ENCODE peak calls at places on chromosome 11, in seven cellular contexts. L, V, P, I, S, X and B are unnamed samples.

GRCh38 chr11:130389315-130389935 is 39.0 kb downstream of the ADAMTS8 start:
- DNase-seq in S (no peak), V (no peak), L (no peak), P (peak), I (no peak), X (no peak), B (no peak)

GRCh38 chr11:80722616-80723015 is 1281.8 kb upstream of the TENM4 start:
- DNase-seq in I (no peak), V (no peak), X (no peak), L (peak), P (peak), S (no peak), B (no peak)

GRCh38 chr11:4393209-4394196 is at the start of gene TRIM21:
- DNase-seq in I (peak), S (peak), L (peak), V (peak), P (peak), X (peak), B (peak)

GRCh38 chr11:45262900-45263299 is 23.2 kb downstream of the SYT13 start:
- DNase-seq in I (no peak), V (no peak), P (no peak), S (no peak), L (no peak), X (no peak), B (no peak)

GRCh38 chr11:58905141-58905715 is 34.1 kb upstream of the GLYATL1 start:
- DNase-seq in V (no peak), P (peak), L (no peak), X (no peak), S (no peak), I (no peak), B (no peak)

GRCh38 chr11:7072401-7073028 is 16.3 kb upstream of the RBMXL2 start:
- DNase-seq in S (no peak), L (peak), X (no peak), I (no peak), P (no peak), V (no peak), B (no peak)

GRCh38 chr11:35911616-35912165 is 32.2 kb upstream of the LDLRAD3 start:
- DNase-seq in L (no peak), P (no peak), V (no peak), X (no peak), I (no peak), S (no peak), B (no peak)

GRCh38 chr11:12187399-12187798 is 77.0 kb downstream of the MICAL2 start:
- DNase-seq in L (no peak), I (no peak), V (no peak), S (no peak), P (no peak), X (no peak), B (no peak)

GRCh38 chr11:45650166-45651095 is 15.0 kb downstream of the CHST1 start:
- DNase-seq in X (no peak), P (no peak), L (no peak), V (no peak), I (no peak), S (no peak), B (no peak)

GRCh38 chr11:22775248-22775647 is 54.4 kb downstream of the SVIP start:
- DNase-seq in S (no peak), V (no peak), P (no peak), X (no peak), L (no peak), I (no peak), B (no peak)

GRCh38 chr11:80532633-80533232 is 1091.9 kb upstream of the TENM4 start:
- DNase-seq in X (no peak), I (no peak), S (no peak), P (no peak), L (no peak), V (no peak), B (no peak)

GRCh38 chr11:125525303-125525702 is 29.2 kb upstream of the FEZ1 start:
- DNase-seq in I (no peak), S (no peak), X (no peak), V (no peak), P (no peak), L (no peak), B (no peak)

GRCh38 chr11:134521001-134521400 is 109.0 kb upstream of the B3GAT1 start:
- DNase-seq in V (no peak), S (no peak), I (no peak), L (no peak), X (peak), P (no peak), B (no peak)

GRCh38 chr11:73087730-73088129 is 54.4 kb downstream of the FCHSD2 start:
- DNase-seq in I (no peak), P (peak), X (no peak), S (no peak), V (no peak), L (no peak), B (no peak)

GRCh38 chr11:33147559-33147958 is 13.7 kb downstream of the CSTF3 start:
- DNase-seq in P (no peak), L (peak), I (no peak), V (no peak), X (no peak), S (no peak), B (no peak)

GRCh38 chr11:131744847-131745246 is 374.4 kb downstream of the NTM start:
- DNase-seq in I (no peak), V (no peak), L (no peak), S (no peak), P (peak), X (no peak), B (no peak)

GRCh38 chr11:70074701-70075100 is 3.4 kb upstream of the ANO1 start:
- DNase-seq in P (no peak), I (no peak), S (no peak), X (peak), L (no peak), V (no peak), B (no peak)

GRCh38 chr11:69383372-69383771 is 89.4 kb downstream of the MYEOV start:
- DNase-seq in L (no peak), S (no peak), P (no peak), X (no peak), V (no peak), I (no peak), B (no peak)

GRCh38 chr11:69358398-69359080 is 64.6 kb downstream of the MYEOV start:
- DNase-seq in I (no peak), P (no peak), S (no peak), V (no peak), L (no peak), X (no peak), B (no peak)

GRCh38 chr11:33801821-33802413 is 27.6 kb upstream of the FBXO3 start:
- DNase-seq in S (no peak), P (no peak), L (no peak), I (no peak), V (no peak), X (no peak), B (no peak)

GRCh38 chr11:83862691-83863090 is 576.5 kb upstream of the CCDC90B start:
- DNase-seq in X (no peak), V (no peak), L (no peak), S (no peak), I (no peak), P (no peak), B (no peak)

GRCh38 chr11:129148487-129148886 is 43.6 kb downstream of the ARHGAP32 start:
- DNase-seq in V (no peak), P (no peak), L (no peak), S (no peak), X (no peak), I (no peak), B (no peak)

GRCh38 chr11:44316388-44317240 is 6.7 kb upstream of the ALX4 start:
- DNase-seq in X (no peak), V (no peak), S (no peak), I (no peak), L (no peak), P (no peak), B (no peak)

GRCh38 chr11:122756417-122756816 is 81.9 kb upstream of the CRTAM start:
- DNase-seq in P (no peak), L (no peak), X (peak), S (no peak), V (peak), I (no peak), B (no peak)